ENCODE peak calls at places on chromosomes 2 and 18, in seven cellular contexts. J, K, H, U, E, R and N are unnamed samples.

GRCh38 chr2:65402339-65402738 is 30.1 kb downstream of the SPRED2 start:
- DNase-seq in J (no peak), K (no peak), H (peak; percentile 75), U (no peak), E (no peak), R (no peak), N (no peak)

GRCh38 chr2:10054424-10054823 is 11.1 kb downstream of the KLF11 start:
- DNase-seq in J (no peak), K (no peak), H (peak; percentile 30), U (no peak), E (no peak), R (no peak), N (no peak)

GRCh38 chr2:211367711-211368110 is 811.3 kb downstream of the CPS1 start:
- DNase-seq in J (no peak), K (no peak), H (no peak), U (no peak), E (no peak), R (peak; percentile 20), N (no peak)

GRCh38 chr2:178066890-178067669 is 5.5 kb downstream of the PDE11A start:
- DNase-seq in J (no peak), K (no peak), H (no peak), U (no peak), E (no peak), R (no peak), N (no peak)

GRCh38 chr2:36697424-36698066 is 1.0 kb downstream of the VIT start:
- DNase-seq in J (no peak), K (no peak), H (no peak), U (no peak), E (no peak), R (no peak), N (no peak)

GRCh38 chr2:221153226-221153625 is 418.9 kb downstream of the EPHA4 start:
- DNase-seq in J (no peak), K (no peak), H (no peak), U (no peak), E (no peak), R (no peak), N (peak; percentile 7)

GRCh38 chr2:198916548-198916947 is 541.2 kb downstream of the SATB2 start:
- DNase-seq in J (no peak), K (no peak), H (no peak), U (no peak), E (no peak), R (no peak), N (no peak)

GRCh38 chr2:28649481-28650260 is 102.0 kb upstream of the PPP1CB start:
- DNase-seq in J (no peak), K (no peak), H (no peak), U (no peak), E (peak; percentile 24), R (peak; percentile 68), N (peak; percentile 56)

GRCh38 chr2:21774691-21775090 is 650.9 kb downstream of the TDRD15 start:
- DNase-seq in J (no peak), K (no peak), H (no peak), U (no peak), E (no peak), R (no peak), N (no peak)

GRCh38 chr2:152609174-152609573 is 108.1 kb downstream of the PRPF40A start:
- DNase-seq in J (no peak), K (peak; percentile 55), H (no peak), U (no peak), E (no peak), R (no peak), N (no peak)

GRCh38 chr18:29028560-29028959 is 851.6 kb upstream of the CDH2 start:
- DNase-seq in J (no peak), K (no peak), H (no peak), U (no peak), E (no peak), R (no peak), N (no peak)

GRCh38 chr2:127575185-127575765 is 39.8 kb downstream of the MYO7B start:
- DNase-seq in J (no peak), K (no peak), H (no peak), U (no peak), E (no peak), R (no peak), N (no peak)

GRCh38 chr2:136131961-136132839 is 14.3 kb upstream of the CXCR4 start:
- DNase-seq in J (no peak), K (no peak), H (no peak), U (no peak), E (no peak), R (no peak), N (no peak)

GRCh38 chr2:84882415-84882738 is 1.5 kb upstream of the TRABD2A start:
- DNase-seq in J (no peak), K (no peak), H (no peak), U (no peak), E (no peak), R (no peak), N (no peak)

GRCh38 chr2:202721621-202722020 is 86.9 kb downstream of the FAM117B start:
- DNase-seq in J (no peak), K (peak; percentile 24), H (no peak), U (no peak), E (no peak), R (no peak), N (no peak)

GRCh38 chr2:220302756-220303155 is 675.3 kb downstream of the SLC4A3 start:
- DNase-seq in J (no peak), K (no peak), H (no peak), U (no peak), E (no peak), R (no peak), N (no peak)

GRCh38 chr2:149561309-149561926 is 26.2 kb downstream of the MMADHC start:
- DNase-seq in J (no peak), K (peak; percentile 47), H (no peak), U (no peak), E (no peak), R (no peak), N (peak; percentile 39)

GRCh38 chr2:120560330-120560729 is 175.3 kb upstream of the GLI2 start:
- DNase-seq in J (no peak), K (no peak), H (no peak), U (no peak), E (no peak), R (no peak), N (no peak)

GRCh38 chr2:198374375-198375072 is 570.1 kb downstream of the PLCL1 start:
- DNase-seq in J (no peak), K (peak; percentile 74), H (peak; percentile 42), U (peak; percentile 16), E (no peak), R (peak; percentile 11), N (peak; percentile 52)

GRCh38 chr2:26971911-26972786 is 1.7 kb downstream of the MAPRE3 start:
- DNase-seq in J (no peak), K (no peak), H (no peak), U (no peak), E (no peak), R (no peak), N (no peak)

GRCh38 chr2:239985356-239985755 is 39.8 kb downstream of the NDUFA10 start:
- DNase-seq in J (no peak), K (peak; percentile 5), H (no peak), U (no peak), E (no peak), R (no peak), N (no peak)

GRCh38 chr2:84959045-84959493 is 11.9 kb upstream of the KCMF1 start:
- DNase-seq in J (no peak), K (peak; percentile 67), H (peak; percentile 93), U (no peak), E (no peak), R (peak; percentile 74), N (no peak)

GRCh38 chr2:42926438-42927333 is 134.3 kb upstream of the HAAO start:
- DNase-seq in J (no peak), K (no peak), H (no peak), U (no peak), E (no peak), R (no peak), N (no peak)

GRCh38 chr2:26495705-26496271 is 17.9 kb upstream of the OTOF start:
- DNase-seq in J (no peak), K (no peak), H (no peak), U (no peak), E (no peak), R (no peak), N (no peak)

DNA sequence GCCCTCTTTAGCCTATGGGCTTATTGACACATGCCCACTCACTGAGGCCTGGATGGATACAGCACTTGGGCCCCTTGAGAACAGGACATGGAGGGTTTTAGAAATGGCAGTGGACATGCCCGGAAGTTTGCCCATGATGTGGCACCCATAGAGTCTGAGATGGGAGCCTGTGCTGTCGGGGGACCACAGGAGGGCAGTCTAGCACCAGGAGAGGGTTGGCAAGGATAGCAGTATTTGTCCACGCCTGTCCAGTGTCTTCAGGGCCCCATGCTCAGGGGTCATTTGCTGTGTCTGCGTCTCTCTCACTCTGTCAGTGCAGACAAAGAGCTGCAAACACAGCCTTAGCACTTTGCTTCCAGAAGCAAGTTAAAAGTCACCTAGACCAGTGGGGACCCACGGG is 48.7 kb downstream of the IL1RL2 start:
- DNase-seq in J (no peak), K (peak; percentile 33), H (no peak), U (no peak), E (no peak), R (no peak), N (peak; percentile 30)
- TF ChIP-seq CTCF in J (peak; percentile 36), K (peak; percentile 42), H (peak; percentile 51), U (peak; percentile 41), E (no peak), R (no peak), N (no peak)

GRCh38 chr18:61414116-61414515 is 80.9 kb downstream of the CDH20 start:
- DNase-seq in J (no peak), K (no peak), H (no peak), U (no peak), E (no peak), R (no peak), N (no peak)
- TF ChIP-seq CTCF in J (no peak), K (no peak), H (no peak), U (no peak), E (no peak), R (no peak), N (no peak)

GRCh38 chr2:237858294-237859081 is 935 bp upstream of the RAMP1 start:
- DNase-seq in J (no peak), K (peak; percentile 92), H (peak; percentile 98), U (peak; percentile 30), E (peak; percentile 92), R (peak; percentile 80), N (peak; percentile 72)
- TF ChIP-seq CTCF in J (peak; percentile 92), K (peak; percentile 92), H (peak; percentile 94), U (peak; percentile 89), E (peak; percentile 85), R (peak; percentile 87), N (peak; percentile 77)

DNA sequence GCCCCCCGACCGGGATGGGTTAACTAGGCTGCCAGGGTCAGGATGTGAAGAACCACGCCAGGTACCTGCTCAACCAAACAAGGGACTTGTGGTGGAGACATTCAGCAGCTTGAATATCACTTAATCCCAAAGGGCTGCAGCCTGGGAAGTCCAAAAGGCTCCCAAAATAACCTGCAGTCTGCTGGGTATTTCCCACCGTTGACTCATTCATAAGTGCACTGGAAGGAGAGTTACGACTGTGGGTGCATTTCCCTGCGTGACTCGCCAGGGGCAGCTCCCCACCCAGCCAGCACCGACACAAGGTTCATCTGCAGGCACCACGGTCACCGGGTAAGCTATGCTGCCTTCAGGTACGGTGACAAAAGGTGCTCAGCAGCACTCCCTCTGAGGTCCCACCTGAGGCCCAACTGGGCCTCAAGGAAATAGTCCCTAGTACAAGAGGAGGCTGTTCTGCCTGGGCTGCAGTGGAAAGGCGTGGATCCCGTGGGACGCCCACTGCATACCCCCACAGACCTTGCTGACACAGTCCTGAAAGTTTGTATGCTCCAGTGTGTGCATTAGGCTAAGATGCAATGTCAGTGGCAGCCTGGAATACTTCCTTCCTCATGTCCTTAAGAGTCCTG is 86.5 kb downstream of the UXS1 start:
- DNase-seq in J (no peak), K (no peak), H (peak; percentile 90), U (no peak), E (no peak), R (no peak), N (no peak)
- TF ChIP-seq CTCF in J (no peak), K (peak; percentile 47), H (peak; percentile 39), U (no peak), E (no peak), R (no peak), N (no peak)